ENCODE peak calls at places on chromosomes 4 and X, in five cellular contexts. M, D, F, R and B are unnamed samples.

GRCh38 chr4:46124773-46125172 is 919 bp upstream of the GABRG1 start:
- DNase-seq in M (no peak), D (no peak), F (no peak), R (peak), B (no peak)

GRCh38 chr4:55733874-55734437 is 85.6 kb upstream of the EXOC1L start:
- DNase-seq in M (no peak), D (peak), F (peak), R (no peak), B (no peak)

GRCh38 chr4:172858731-172859230 is 309.8 kb upstream of the GALNT7 start:
- DNase-seq in M (no peak), D (peak), F (no peak), R (no peak), B (no peak)

GRCh38 chrX:97027384-97027922 is 143.7 kb downstream of the RPA4 start:
- DNase-seq in M (no peak), D (no peak), F (no peak), R (peak), B (no peak)

GRCh38 chrX:22276781-22277180 is 4.1 kb downstream of the CBLL2 start:
- DNase-seq in M (no peak), D (peak), F (peak), R (no peak), B (no peak)

GRCh38 chrX:108250654-108251579 is 159.3 kb downstream of the ATG4A start:
- DNase-seq in M (no peak), D (no peak), F (no peak), R (no peak), B (no peak)

GRCh38 chr4:114691865-114692264 is 93.3 kb downstream of the UGT8 start:
- DNase-seq in M (no peak), D (no peak), F (no peak), R (no peak), B (no peak)

GRCh38 chrX:154357205-154357604 is 17.2 kb downstream of the FLNA start:
- DNase-seq in M (no peak), D (no peak), F (no peak), R (no peak), B (no peak)